ENCODE peak calls at places on chromosomes 2 and 18, in ten cellular contexts. F is ovary; R is neural progenitor cell; S is tibial nerve; C is CD4-positive, CD25-positive, alpha-beta regulatory T cell; Q is left lung; A is thoracic aorta; Y is right cardiac atrium; Z is Panc1; H is uterus. B is an unnamed sample.

GRCh38 chr18:9707381-9708056 is 582 bp upstream of the RAB31 start:
- DNase-seq in F (no peak), R (no peak), S (no peak), C (no peak), Q (no peak), A (no peak), Y (no peak), Z (no peak), H (peak; percentile 60), B (peak; percentile 72)

GRCh38 chr18:21851327-21851961 is 110.9 kb downstream of the MIB1 start:
- DNase-seq in F (no peak), R (no peak), S (no peak), C (peak; percentile 6), Q (no peak), A (no peak), Y (no peak), Z (no peak), H (no peak), B (no peak)

GRCh38 chr2:33167655-33168245 is 221.0 kb downstream of the LTBP1 start:
- DNase-seq in F (no peak), R (no peak), S (no peak), C (no peak), Q (no peak), A (no peak), Y (no peak), Z (no peak), H (no peak), B (no peak)

GRCh38 chr18:22563098-22563707 is 145.5 kb upstream of the CTAGE1 start:
- DNase-seq in F (no peak), R (peak; percentile 75), S (peak; percentile 40), C (peak; percentile 8), Q (no peak), A (no peak), Y (no peak), Z (peak; percentile 71), H (peak; percentile 66), B (peak; percentile 74)

GRCh38 chr18:32919799-32920198 is 147.0 kb upstream of the KLHL14 start:
- DNase-seq in F (no peak), R (peak; percentile 83), S (no peak), C (no peak), Q (no peak), A (no peak), Y (no peak), Z (no peak), H (no peak), B (no peak)

GRCh38 chr2:233807215-233807865 is 29.2 kb downstream of the MROH2A start:
- DNase-seq in F (no peak), R (no peak), S (no peak), C (no peak), Q (no peak), A (no peak), Y (no peak), Z (no peak), H (no peak), B (no peak)

GRCh38 chr2:118857677-118858484 is 10.4 kb upstream of the EN1 start:
- DNase-seq in F (no peak), R (peak; percentile 45), S (no peak), C (no peak), Q (no peak), A (no peak), Y (no peak), Z (no peak), H (no peak), B (no peak)

GRCh38 chr2:86254576-86255538 is 55.6 kb downstream of the MRPL35 start:
- DNase-seq in F (no peak), R (no peak), S (no peak), C (no peak), Q (no peak), A (no peak), Y (peak; percentile 38), Z (no peak), H (no peak), B (no peak)

GRCh38 chr2:174120346-174120745 is 128.0 kb downstream of the OLA1 start:
- DNase-seq in F (no peak), R (no peak), S (no peak), C (no peak), Q (no peak), A (no peak), Y (no peak), Z (peak; percentile 7), H (no peak), B (no peak)

GRCh38 chr2:172084734-172085459 is 410 bp upstream of the DLX1 start:
- DNase-seq in F (no peak), R (peak; percentile 97), S (peak; percentile 70), C (peak; percentile 61), Q (peak; percentile 72), A (no peak), Y (peak; percentile 84), Z (no peak), H (peak; percentile 60), B (peak; percentile 43)

GRCh38 chr2:197707316-197708213 is 2.4 kb downstream of the MARS2 start:
- DNase-seq in F (no peak), R (peak; percentile 63), S (no peak), C (peak; percentile 39), Q (no peak), A (no peak), Y (no peak), Z (no peak), H (no peak), B (no peak)

GRCh38 chr2:134700730-134701129 is 18.1 kb downstream of the TMEM163 start:
- DNase-seq in F (no peak), R (no peak), S (no peak), C (no peak), Q (no peak), A (no peak), Y (no peak), Z (no peak), H (no peak), B (no peak)

GRCh38 chr18:46335551-46336059 is 231.4 kb downstream of the HAUS1 start:
- DNase-seq in F (no peak), R (peak; percentile 80), S (no peak), C (no peak), Q (no peak), A (no peak), Y (no peak), Z (no peak), H (no peak), B (no peak)

GRCh38 chr18:54528942-54529376 is 62.1 kb upstream of the DYNAP start:
- DNase-seq in F (no peak), R (no peak), S (no peak), C (no peak), Q (no peak), A (no peak), Y (no peak), Z (no peak), H (no peak), B (no peak)

GRCh38 chr2:5664197-5664728 is 27.9 kb upstream of the SOX11 start:
- DNase-seq in F (no peak), R (no peak), S (no peak), C (no peak), Q (no peak), A (no peak), Y (no peak), Z (no peak), H (no peak), B (no peak)

GRCh38 chr2:5657216-5657615 is 35.0 kb upstream of the SOX11 start:
- DNase-seq in F (no peak), R (no peak), S (no peak), C (no peak), Q (no peak), A (no peak), Y (no peak), Z (no peak), H (no peak), B (no peak)

GRCh38 chr2:5665066-5665465 is 27.1 kb upstream of the SOX11 start:
- DNase-seq in F (no peak), R (no peak), S (no peak), C (no peak), Q (no peak), A (no peak), Y (no peak), Z (no peak), H (no peak), B (no peak)

GRCh38 chr2:5661362-5661761 is 30.8 kb upstream of the SOX11 start:
- DNase-seq in F (no peak), R (no peak), S (no peak), C (no peak), Q (no peak), A (no peak), Y (no peak), Z (no peak), H (no peak), B (no peak)

DNA sequence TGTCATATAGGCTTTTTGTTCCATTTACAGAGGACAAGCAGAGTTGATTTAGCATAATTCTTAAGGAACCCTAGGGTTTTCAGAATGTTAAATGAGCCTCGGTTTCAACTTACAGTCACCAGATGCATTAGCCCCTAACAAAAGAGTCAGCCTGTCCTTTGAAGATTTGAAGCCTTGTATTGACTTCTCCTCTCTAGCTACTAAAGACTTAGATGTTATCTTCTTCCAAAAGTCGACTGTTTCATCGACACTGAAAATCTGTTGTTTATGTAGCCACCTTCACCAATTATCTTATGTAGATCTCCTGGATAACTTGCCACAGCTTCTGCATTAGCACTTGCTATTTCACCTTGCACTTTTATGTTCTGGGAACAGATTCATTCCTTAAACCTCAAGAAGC is 31.6 kb upstream of the SOX11 start:
- DNase-seq in F (no peak), R (no peak), S (no peak), C (no peak), Q (no peak), A (no peak), Y (no peak), Z (no peak), H (no peak), B (no peak)
- H3K4me1 ChIP-seq in F (no peaks in the 10 kb centered on the region), R (no peaks in the 10 kb centered on the region), S (no peaks in the 10 kb centered on the region), C (no peaks in the 10 kb centered on the region), Q (no peaks in the 10 kb centered on the region), A (no peaks in the 10 kb centered on the region), Y (no peaks in the 10 kb centered on the region), Z (no peaks in the 10 kb centered on the region), H (no peaks in the 10 kb centered on the region), B (no peaks in the 10 kb centered on the region)

GRCh38 chr2:157415632-157416101 is 28.2 kb downstream of the CYTIP start:
- DNase-seq in F (no peak), R (no peak), S (no peak), C (no peak), Q (no peak), A (no peak), Y (peak; percentile 25), Z (no peak), H (no peak), B (no peak)
- H3K4me1 ChIP-seq in F (no peaks in the 10 kb centered on the region), R (no peaks in the 10 kb centered on the region), S (no peaks in the 10 kb centered on the region), C (peaks cover 98% of the 10 kb centered on the region), Q (peaks cover 77% of the 10 kb centered on the region), A (no peaks in the 10 kb centered on the region), Y (no peaks in the 10 kb centered on the region), Z (no peaks in the 10 kb centered on the region), H (no peaks in the 10 kb centered on the region), B (no peaks in the 10 kb centered on the region)

GRCh38 chr18:44683566-44683965 is 2.9 kb downstream of the SETBP1 start:
- DNase-seq in F (no peak), R (no peak), S (no peak), C (no peak), Q (no peak), A (no peak), Y (no peak), Z (no peak), H (no peak), B (no peak)
- H3K4me1 ChIP-seq in F (peaks cover 7% of the 10 kb centered on the region), R (peaks cover 21% of the 10 kb centered on the region), S (no peaks in the 10 kb centered on the region), C (peaks cover 4% of the 10 kb centered on the region), Q (peaks cover 22% of the 10 kb centered on the region), A (peaks cover 4% of the 10 kb centered on the region), Y (no peaks in the 10 kb centered on the region), Z (no peaks in the 10 kb centered on the region), H (no peaks in the 10 kb centered on the region), B (no peaks in the 10 kb centered on the region)

DNA sequence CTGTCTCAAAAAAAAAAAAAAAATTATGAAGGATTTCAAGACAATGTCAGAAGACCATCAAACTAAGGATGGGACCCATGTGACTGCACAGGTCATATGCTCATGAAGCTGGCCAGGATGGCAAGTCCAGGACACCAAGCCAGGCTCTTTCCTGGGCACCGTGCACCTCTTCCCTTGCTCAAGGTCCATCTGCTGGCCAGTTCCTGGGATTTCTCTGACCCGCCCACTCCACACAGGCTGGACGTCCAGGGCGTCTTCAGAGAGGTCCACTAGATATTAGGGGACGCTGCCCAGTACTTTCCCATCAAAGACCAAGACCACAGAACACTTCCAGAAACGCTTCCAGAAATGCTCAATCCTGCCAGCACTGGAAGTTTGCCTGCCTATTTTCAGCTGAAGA is 14.3 kb downstream of the TEX44 start:
- DNase-seq in F (no peak), R (no peak), S (no peak), C (no peak), Q (no peak), A (no peak), Y (no peak), Z (no peak), H (no peak), B (no peak)
- H3K4me1 ChIP-seq in F (peaks cover 6% of the 10 kb centered on the region), R (peaks cover 34% of the 10 kb centered on the region), S (no peaks in the 10 kb centered on the region), C (peaks cover 15% of the 10 kb centered on the region), Q (peaks cover 36% of the 10 kb centered on the region), A (peaks cover 16% of the 10 kb centered on the region), Y (peaks cover 9% of the 10 kb centered on the region), Z (peaks cover 19% of the 10 kb centered on the region), H (peaks cover 24% of the 10 kb centered on the region), B (peaks cover 14% of the 10 kb centered on the region)